ENCODE peak calls at places on chromosomes 13 and 19, in five cellular contexts. L, A, X, K and I are unnamed samples.

GRCh38 chr19:46287585-46287984 is 9.3 kb upstream of the HIF3A start:
- DNase-seq in L (no peak), A (no peak), X (peak; percentile 32), K (no peak), I (no peak)

GRCh38 chr13:42769650-42770049 is 11.7 kb upstream of the FAM216B start:
- DNase-seq in L (no peak), A (no peak), X (no peak), K (no peak), I (no peak)

GRCh38 chr13:20037908-20038307 is 79.4 kb downstream of the ZMYM2 start:
- DNase-seq in L (no peak), A (no peak), X (no peak), K (no peak), I (no peak)

GRCh38 chr19:46714523-46715106 is 2.3 kb downstream of the PRKD2 start:
- DNase-seq in L (no peak), A (no peak), X (no peak), K (peak; percentile 80), I (no peak)

GRCh38 chr13:19604306-19604705 is 29.2 kb upstream of the MPHOSPH8 start:
- DNase-seq in L (no peak), A (no peak), X (no peak), K (no peak), I (no peak)

GRCh38 chr19:55476100-55476775 is at the start of gene ZNF628:
- DNase-seq in L (peak; percentile 99), A (peak; percentile 100), X (peak; percentile 98), K (peak; percentile 98), I (peak; percentile 98)

GRCh38 chr19:50826492-50827240 is 3.1 kb upstream of the KLK1 start:
- DNase-seq in L (no peak), A (no peak), X (no peak), K (no peak), I (no peak)

GRCh38 chr13:33509642-33510229 is 224.2 kb upstream of the STARD13 start:
- DNase-seq in L (no peak), A (peak; percentile 9), X (peak; percentile 73), K (no peak), I (no peak)

GRCh38 chr13:91135949-91136348 is 211.5 kb upstream of the MIR17HG start:
- DNase-seq in L (no peak), A (peak; percentile 53), X (no peak), K (no peak), I (no peak)

GRCh38 chr19:2476451-2477140 is 669 bp downstream of the GADD45B start:
- DNase-seq in L (peak; percentile 70), A (peak; percentile 73), X (peak; percentile 76), K (peak; percentile 67), I (peak; percentile 41)

GRCh38 chr19:46299695-46300094 is 2.9 kb downstream of the HIF3A start:
- DNase-seq in L (no peak), A (no peak), X (no peak), K (no peak), I (peak; percentile 26)

GRCh38 chr13:30696278-30697176 is 38.8 kb upstream of the ALOX5AP start:
- DNase-seq in L (peak; percentile 71), A (no peak), X (peak; percentile 55), K (no peak), I (no peak)

GRCh38 chr13:75635101-75635620 is 969 bp upstream of the LMO7 start:
- DNase-seq in L (no peak), A (no peak), X (peak; percentile 39), K (peak; percentile 9), I (no peak)

GRCh38 chr19:48511800-48512503 is at the start of gene LMTK3:
- DNase-seq in L (peak; percentile 50), A (peak; percentile 87), X (peak; percentile 36), K (peak; percentile 88), I (no peak)

GRCh38 chr13:61898207-61898606 is 482.6 kb upstream of the PCDH20 start:
- DNase-seq in L (no peak), A (no peak), X (no peak), K (no peak), I (no peak)
- H3K4me1 ChIP-seq in L (no peaks in the 10 kb centered on the region), A (peaks cover 9% of the 10 kb centered on the region), X (no peaks in the 10 kb centered on the region), K (no peaks in the 10 kb centered on the region), I (no peaks in the 10 kb centered on the region)

GRCh38 chr19:9818175-9818733 is 625 bp downstream of the FBXL12 start:
- DNase-seq in L (no peak), A (no peak), X (no peak), K (no peak), I (peak; percentile 21)
- H3K4me1 ChIP-seq in L (peaks cover 18% of the 10 kb centered on the region), A (peaks cover 8% of the 10 kb centered on the region), X (no peaks in the 10 kb centered on the region), K (peaks cover 14% of the 10 kb centered on the region), I (no peaks in the 10 kb centered on the region)

GRCh38 chr13:99206873-99207272 is 6.2 kb downstream of the UBAC2 start:
- DNase-seq in L (no peak), A (no peak), X (no peak), K (no peak), I (no peak)
- H3K4me1 ChIP-seq in L (peaks cover 26% of the 10 kb centered on the region), A (peaks cover 3% of the 10 kb centered on the region), X (no peaks in the 10 kb centered on the region), K (peaks cover 70% of the 10 kb centered on the region), I (peaks cover 4% of the 10 kb centered on the region)

DNA sequence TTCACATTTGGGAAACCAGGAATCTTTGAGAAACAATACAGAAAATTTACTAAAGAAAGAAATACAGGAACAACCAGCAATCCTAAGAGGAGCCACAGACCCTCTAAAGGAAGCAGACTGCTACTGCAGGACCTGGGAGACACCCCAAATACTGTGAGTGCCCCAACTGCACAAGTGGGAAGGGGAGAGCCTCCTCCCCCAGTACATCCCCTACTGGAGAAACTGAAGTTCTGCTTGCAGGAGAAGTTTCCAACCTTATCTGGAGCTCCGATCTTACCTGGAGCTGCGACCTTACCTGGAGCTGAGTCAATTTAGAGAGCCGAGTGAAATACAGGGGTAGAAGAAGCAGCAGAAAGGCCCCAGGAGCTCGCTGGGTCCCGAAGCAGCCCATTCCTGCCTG is 236.4 kb upstream of the SPRY2 start:
- DNase-seq in L (no peak), A (no peak), X (no peak), K (no peak), I (no peak)
- H3K4me1 ChIP-seq in L (peaks cover 10% of the 10 kb centered on the region), A (peaks cover 3% of the 10 kb centered on the region), X (no peaks in the 10 kb centered on the region), K (no peaks in the 10 kb centered on the region), I (no peaks in the 10 kb centered on the region)

GRCh38 chr13:74082741-74083160 is 51.5 kb downstream of the KLF12 start:
- DNase-seq in L (no peak), A (no peak), X (no peak), K (no peak), I (no peak)

GRCh38 chr13:74077375-74077774 is 56.8 kb downstream of the KLF12 start:
- DNase-seq in L (no peak), A (no peak), X (no peak), K (no peak), I (no peak)

GRCh38 chr13:74077847-74078246 is 56.4 kb downstream of the KLF12 start:
- DNase-seq in L (no peak), A (no peak), X (no peak), K (no peak), I (no peak)

GRCh38 chr13:74084375-74084902 is 49.8 kb downstream of the KLF12 start:
- DNase-seq in L (no peak), A (no peak), X (no peak), K (no peak), I (no peak)

DNA sequence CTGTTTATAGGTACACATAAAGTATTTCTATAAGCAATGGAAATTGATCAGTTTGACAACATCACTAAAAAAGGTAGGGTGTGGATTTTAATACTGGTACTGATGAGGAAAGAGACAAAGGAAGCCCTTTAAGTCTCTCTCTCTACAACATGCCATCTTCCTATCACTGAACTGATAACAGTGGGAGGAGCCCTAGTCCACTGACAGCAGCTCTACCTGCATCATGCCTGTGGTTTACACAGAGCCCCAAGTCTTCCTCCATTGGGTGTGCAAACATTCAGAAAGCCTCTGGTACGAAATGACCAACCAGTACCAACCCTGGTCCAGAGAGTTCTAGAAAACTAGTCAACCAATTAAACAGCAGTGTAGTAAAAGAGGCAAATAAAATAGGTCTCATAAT is 53.4 kb downstream of the KLF12 start:
- DNase-seq in L (no peak), A (no peak), X (no peak), K (no peak), I (peak; percentile 17)
- H3K4me1 ChIP-seq in L (no peaks in the 10 kb centered on the region), A (peaks cover 5% of the 10 kb centered on the region), X (no peaks in the 10 kb centered on the region), K (peaks cover 26% of the 10 kb centered on the region), I (no peaks in the 10 kb centered on the region)

GRCh38 chr19:28329429-28329828 is 883.5 kb downstream of the UQCRFS1 start:
- DNase-seq in L (no peak), A (no peak), X (no peak), K (no peak), I (no peak)

GRCh38 chr19:28324275-28325060 is 888.5 kb downstream of the UQCRFS1 start:
- DNase-seq in L (no peak), A (peak; percentile 31), X (no peak), K (no peak), I (no peak)

GRCh38 chr19:28331596-28331995 is 881.4 kb downstream of the UQCRFS1 start:
- DNase-seq in L (no peak), A (no peak), X (no peak), K (no peak), I (no peak)

GRCh38 chr19:28330831-28331230 is 882.1 kb downstream of the UQCRFS1 start:
- DNase-seq in L (no peak), A (no peak), X (peak; percentile 38), K (no peak), I (no peak)

GRCh38 chr19:28327905-28328304 is 885.0 kb downstream of the UQCRFS1 start:
- DNase-seq in L (no peak), A (no peak), X (no peak), K (no peak), I (no peak)
- H3K4me1 ChIP-seq in L (no peaks in the 10 kb centered on the region), A (no peaks in the 10 kb centered on the region), X (no peaks in the 10 kb centered on the region), K (no peaks in the 10 kb centered on the region), I (no peaks in the 10 kb centered on the region)

DNA sequence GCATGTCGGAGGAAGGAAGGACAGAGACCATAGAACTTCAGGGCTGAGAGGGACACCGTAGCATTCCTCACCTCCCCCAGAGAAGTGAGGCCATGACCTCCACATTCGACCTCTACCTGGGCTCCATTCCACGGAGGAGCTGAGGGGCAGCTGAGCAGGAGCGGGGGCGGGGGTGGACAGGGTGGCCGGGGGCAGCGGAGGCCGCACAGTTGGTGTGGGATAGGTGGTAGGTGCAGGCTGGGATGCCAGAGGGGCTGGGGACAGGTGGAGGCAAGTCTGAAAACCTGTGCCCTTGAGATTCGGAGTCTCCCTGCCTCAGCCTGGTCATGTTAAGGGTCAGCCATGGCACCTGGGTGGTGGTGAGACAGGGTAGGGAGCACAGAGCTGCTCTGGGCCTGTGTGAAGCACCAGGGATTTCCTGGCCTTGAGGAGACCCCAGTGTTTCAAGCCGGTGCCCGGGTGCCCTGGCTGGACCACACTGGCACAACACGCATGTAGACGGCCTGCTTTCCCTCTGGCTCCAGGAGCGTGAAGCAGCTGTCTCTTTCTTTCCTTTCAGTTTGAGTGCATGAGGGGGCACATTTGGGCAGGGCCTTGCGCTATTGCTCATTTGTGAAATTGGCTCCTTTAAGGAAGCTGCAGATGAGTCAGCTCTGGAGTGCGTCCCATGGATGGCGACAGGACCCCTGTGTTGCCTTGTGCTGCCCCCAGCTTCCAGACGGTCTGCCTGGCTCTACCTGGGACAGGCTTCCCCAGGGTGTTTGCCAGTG is 51.8 kb downstream of the TSSK6 start:
- DNase-seq in L (peak; percentile 48), A (no peak), X (peak; percentile 84), K (no peak), I (no peak)
- H3K4me1 ChIP-seq in L (peaks cover 69% of the 10 kb centered on the region), A (peaks cover 54% of the 10 kb centered on the region), X (peaks cover 53% of the 10 kb centered on the region), K (peaks cover 57% of the 10 kb centered on the region), I (peaks cover 22% of the 10 kb centered on the region)

GRCh38 chr13:26973946-26974345 is 197.7 kb downstream of the USP12 start:
- DNase-seq in L (peak; percentile 18), A (no peak), X (no peak), K (no peak), I (no peak)
- H3K4me1 ChIP-seq in L (peaks cover under 1% of the 10 kb centered on the region), A (no peaks in the 10 kb centered on the region), X (no peaks in the 10 kb centered on the region), K (no peaks in the 10 kb centered on the region), I (peaks cover 2% of the 10 kb centered on the region)

GRCh38 chr13:53217221-53217620 is 188.6 kb downstream of the OLFM4 start:
- DNase-seq in L (no peak), A (no peak), X (no peak), K (no peak), I (no peak)
- H3K4me1 ChIP-seq in L (no peaks in the 10 kb centered on the region), A (no peaks in the 10 kb centered on the region), X (no peaks in the 10 kb centered on the region), K (no peaks in the 10 kb centered on the region), I (no peaks in the 10 kb centered on the region)